ENCODE peak calls at places on chromosomes 16 and 17, in four cellular contexts. B is mammary epithelial cell, N is MM.1S, T is endothelial cell of umbilical vein. U is an unnamed sample.
A peak's percentile ranks its signal among the peaks of the same experiment; 100 is the strongest.

GRCh38 chr17:60590075-60590474 is 9.9 kb upstream of the PPM1D start:
- DNase-seq in B (no peak), N (no peak), T (no peak), U (no peak)

GRCh38 chr17:17570798-17571716 is 20.5 kb downstream of the PEMT start:
- DNase-seq in T (no peak), N (no peak), B (no peak), U (no peak)

GRCh38 chr16:54080524-54081008 is 206.0 kb downstream of the IRX3 start:
- DNase-seq in B (peak; percentile 99), N (no peak), T (no peak), U (peak; percentile 99)

GRCh38 chr16:28205117-28205899 is 6.5 kb downstream of the XPO6 start:
- DNase-seq in B (no peak), T (no peak), N (no peak), U (no peak)

GRCh38 chr16:10386517-10387377 is 886 bp downstream of the ATF7IP2 start:
- DNase-seq in N (no peak), T (peak; percentile 57), B (peak; percentile 4), U (peak; percentile 19)

GRCh38 chr16:55622930-55623561 is 32.7 kb upstream of the SLC6A2 start:
- DNase-seq in T (no peak), N (peak; percentile 9), B (peak; percentile 20), U (no peak)

GRCh38 chr16:19179890-19180490 is 11.9 kb downstream of the SYT17 start:
- DNase-seq in N (no peak), T (peak; percentile 63), B (peak; percentile 11), U (peak; percentile 12)

GRCh38 chr17:39533891-39534290 is 72.6 kb downstream of the CDK12 start:
- DNase-seq in T (no peak), N (no peak), B (peak; percentile 17), U (no peak)

DNA sequence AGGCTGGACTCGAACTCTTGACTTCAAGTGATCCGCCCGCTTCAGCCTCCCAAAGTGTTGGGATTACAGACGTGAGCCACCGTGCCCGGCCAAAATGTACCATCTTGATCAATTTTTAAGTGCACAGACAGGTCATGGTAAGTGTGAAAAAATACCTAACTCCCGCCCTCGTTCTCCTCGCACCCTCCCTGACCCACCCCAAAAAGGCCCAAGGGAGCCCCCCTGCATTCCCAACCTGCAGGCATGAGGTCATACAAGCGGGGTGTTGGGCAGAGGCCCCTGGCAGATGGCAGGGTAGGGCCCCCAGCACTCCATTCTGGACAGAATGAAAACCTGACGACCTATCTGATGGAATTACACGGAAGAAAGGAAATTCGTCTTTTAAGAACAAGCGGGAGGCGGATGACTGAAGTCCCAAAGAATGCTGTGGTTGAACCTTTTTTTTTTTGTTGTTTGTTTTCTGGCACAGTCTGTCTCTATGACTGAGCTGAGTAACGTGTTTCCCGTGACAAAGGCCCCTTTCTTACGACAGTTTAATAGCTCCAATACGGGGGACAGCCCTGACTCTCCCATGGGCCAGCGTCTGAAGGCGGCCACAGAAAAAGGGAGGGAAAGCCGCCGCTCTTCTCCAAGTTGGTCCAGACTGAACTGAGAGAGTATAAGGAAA is 376.4 kb downstream of the SLC39A11 start:
- DNase-seq in N (no peak), B (peak; percentile 96), T (no peak), U (peak; percentile 96)
- H2AFZ ChIP-seq in N (no peak overlapping the region), B (peak overlapping the region; percentile 36), T (no peak overlapping the region), U (no peak overlapping the region)

GRCh38 chr17:54455251-54455868 is 445.3 kb upstream of the TOM1L1 start:
- DNase-seq in N (no peak), B (no peak), T (no peak), U (no peak)
- H3K9me3 ChIP-seq in N (no peaks in the 10 kb centered on the region), B (peaks cover 5% of the 10 kb centered on the region), T (peaks cover 5% of the 10 kb centered on the region), U (no peaks in the 10 kb centered on the region)

GRCh38 chr17:82698974-82699442 is 510 bp upstream of the RAB40B start:
- DNase-seq in T (no peak), N (peak; percentile 20), B (no peak), U (peak; percentile 8)
- TF ChIP-seq EZH2 in T (no peak), N (no peak), B (no peak), U (no peak)

DNA sequence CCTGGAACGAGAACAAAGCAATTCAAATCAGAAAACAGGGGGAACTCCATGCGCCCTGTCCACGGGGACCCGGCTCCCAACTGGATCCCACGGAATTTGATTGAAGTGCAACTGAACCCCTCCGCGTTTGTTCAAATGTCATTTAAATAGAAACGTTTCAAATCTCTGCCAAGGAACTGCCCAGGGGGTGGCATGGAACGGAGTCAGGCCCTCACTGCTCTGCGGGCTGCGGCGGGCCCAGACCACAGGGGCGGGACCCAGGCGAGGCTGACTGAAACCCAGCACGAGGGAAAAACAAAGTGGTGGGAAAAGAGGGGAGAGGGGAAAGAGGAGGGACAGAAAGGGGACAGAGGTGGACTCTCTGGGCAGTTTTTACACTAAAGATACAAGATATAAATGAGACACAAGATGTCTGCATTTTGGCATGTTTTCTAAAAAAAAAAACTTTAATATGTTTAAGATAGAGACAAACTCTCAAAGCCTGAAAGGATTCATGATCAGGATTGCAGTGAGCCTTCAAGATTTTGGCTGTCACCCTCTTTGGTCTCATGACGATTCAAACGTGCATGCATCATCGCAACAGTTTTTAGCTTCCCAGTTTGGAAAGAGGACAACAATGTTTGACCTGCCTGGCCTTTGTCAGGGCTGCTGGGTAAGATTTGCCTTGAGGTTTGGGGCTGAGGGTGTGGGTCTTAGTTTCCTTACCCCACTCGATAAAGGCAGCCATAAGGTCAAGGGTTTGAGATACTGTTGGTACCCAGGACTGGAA is 133.9 kb downstream of the RGS9 start:
- DNase-seq in T (no peak), B (no peak), N (no peak), U (peak; percentile 26)
- H2AFZ ChIP-seq in T (no peak overlapping the region), B (peak overlapping the region; percentile 27), N (no peak overlapping the region), U (no peak overlapping the region)

DNA sequence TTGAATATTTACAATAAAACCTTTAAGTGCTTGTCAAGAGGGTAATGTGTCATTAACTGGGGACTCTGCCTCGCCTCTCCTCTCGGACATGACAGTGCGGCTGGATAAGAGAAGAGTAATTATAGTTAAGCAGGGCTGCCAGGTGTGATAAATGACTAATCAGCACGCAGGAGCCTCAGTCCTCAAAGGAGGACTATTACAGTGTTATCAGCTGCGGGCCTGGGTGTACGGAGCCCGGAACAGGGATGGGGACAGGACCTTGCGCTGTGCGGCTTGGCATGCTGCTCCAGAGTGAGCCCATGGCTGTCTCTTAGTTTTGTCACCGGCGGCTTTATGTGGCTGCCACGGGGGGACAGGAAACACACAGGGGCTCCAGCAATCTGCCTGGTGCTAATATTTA is 607.2 kb downstream of the MAF start:
- DNase-seq in N (no peak), T (no peak), B (no peak), U (no peak)
- H3K9me3 ChIP-seq in N (no peaks in the 10 kb centered on the region), T (peaks cover 7% of the 10 kb centered on the region), B (no peaks in the 10 kb centered on the region), U (no peaks in the 10 kb centered on the region)

GRCh38 chr17:7280519-7281073 is 922 bp upstream of the SLC2A4 start:
- DNase-seq in N (peak; percentile 86), T (peak; percentile 77), B (peak; percentile 78), U (peak; percentile 78)
- TF ChIP-seq EZH2 in N (no peak), T (no peak), B (peak; percentile 29), U (no peak)

DNA sequence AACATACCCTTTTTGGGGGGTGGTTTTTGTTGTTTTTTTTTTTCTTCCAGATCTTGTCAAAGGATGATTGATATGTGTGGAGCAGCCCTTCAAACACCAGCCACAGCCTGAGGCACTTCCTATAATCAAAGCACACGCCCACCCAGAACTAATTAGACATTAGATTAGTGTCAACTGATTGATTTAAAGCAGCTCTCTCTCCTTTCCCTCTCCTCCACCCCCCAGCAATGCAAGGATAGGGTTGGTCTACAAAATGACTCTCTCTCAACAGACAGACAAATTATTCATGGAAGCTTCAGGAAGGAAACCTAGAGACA is 250.3 kb upstream of the SOX9 start:
- DNase-seq in T (no peak), B (no peak), N (no peak), U (no peak)
- H2AFZ ChIP-seq in T (no peak overlapping the region), B (no peak overlapping the region), N (no peak overlapping the region), U (no peak overlapping the region)

DNA sequence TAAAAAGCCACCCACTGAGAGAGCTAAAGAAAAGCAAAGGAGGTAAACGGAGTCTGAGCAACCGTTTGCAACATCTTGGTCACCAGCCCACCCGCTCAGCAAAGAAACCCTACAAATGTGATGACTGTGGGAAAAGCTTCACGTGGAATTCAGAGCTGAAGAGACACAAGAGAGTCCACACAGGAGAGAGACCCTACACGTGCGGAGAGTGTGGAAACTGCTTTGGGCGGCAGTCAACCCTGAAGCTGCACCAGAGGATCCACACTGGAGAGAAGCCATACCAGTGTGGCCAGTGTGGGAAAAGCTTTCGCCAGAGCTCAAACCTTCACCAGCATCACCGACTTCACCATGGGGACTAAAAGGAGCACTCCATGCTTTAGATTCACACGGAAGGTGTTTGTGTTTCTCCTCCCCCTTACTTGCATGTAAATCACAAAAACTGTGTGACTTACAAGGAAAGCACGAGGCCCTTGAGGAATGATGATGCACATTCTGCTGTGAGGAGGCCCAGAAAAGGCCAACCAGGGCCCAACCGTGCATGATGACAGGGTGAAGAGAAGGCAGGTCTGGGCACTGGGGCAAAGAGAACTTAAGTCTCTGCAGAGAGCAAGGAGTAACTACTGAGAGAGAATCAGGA is 7.7 kb downstream of the ZNF174 start:
- DNase-seq in T (no peak), B (no peak), N (no peak), U (no peak)
- H3K9me3 ChIP-seq in T (peaks cover 9% of the 10 kb centered on the region), B (peaks cover 53% of the 10 kb centered on the region), N (no peaks in the 10 kb centered on the region), U (peaks cover 9% of the 10 kb centered on the region)